ENCODE peak calls at places on chromosomes 13 and 19, in five cellular contexts. One of them, this sample, is unnamed. For H3K9me3, the result is how much of the 10 kb centered on the place peaks cover.

GRCh38 chr13:26219726-26220125 is 2.4 kb downstream of the RNF6 start:
- DNase-seq in IMR-90: peak
- DNase-seq in hepatocyte: no peak
- DNase-seq in CD8-positive, alpha-beta T cell: no peak
- DNase-seq in psoas muscle: no peak
- DNase-seq in this sample: no peak

GRCh38 chr19:17751103-17751911 is at the start of gene FCHO1:
- DNase-seq in CD8-positive, alpha-beta T cell: peak
- DNase-seq in psoas muscle: peak
- DNase-seq in hepatocyte: no peak
- DNase-seq in IMR-90: no peak
- DNase-seq in this sample: peak

GRCh38 chr13:73215807-73216206 is 157.0 kb downstream of the KLF5 start:
- DNase-seq in CD8-positive, alpha-beta T cell: no peak
- DNase-seq in psoas muscle: no peak
- DNase-seq in IMR-90: peak
- DNase-seq in hepatocyte: no peak
- DNase-seq in this sample: no peak

GRCh38 chr19:18464646-18465045 is 26.7 kb upstream of the ISYNA1 start:
- DNase-seq in psoas muscle: peak
- DNase-seq in hepatocyte: peak
- DNase-seq in CD8-positive, alpha-beta T cell: no peak
- DNase-seq in IMR-90: peak
- DNase-seq in this sample: peak

GRCh38 chr13:43285891-43286602 is 262.7 kb downstream of the DNAJC15 start:
- DNase-seq in hepatocyte: no peak
- DNase-seq in IMR-90: peak
- DNase-seq in CD8-positive, alpha-beta T cell: no peak
- DNase-seq in psoas muscle: peak
- DNase-seq in this sample: no peak

GRCh38 chr19:16514383-16515019 is 18.3 kb downstream of the C19orf44 start:
- DNase-seq in psoas muscle: no peak
- DNase-seq in CD8-positive, alpha-beta T cell: no peak
- DNase-seq in IMR-90: no peak
- DNase-seq in hepatocyte: no peak
- DNase-seq in this sample: no peak

GRCh38 chr13:26465514-26465913 is 92.0 kb upstream of the WASF3 start:
- DNase-seq in CD8-positive, alpha-beta T cell: no peak
- DNase-seq in psoas muscle: peak
- DNase-seq in hepatocyte: no peak
- DNase-seq in IMR-90: no peak
- DNase-seq in this sample: no peak

GRCh38 chr19:17311455-17312248 is 2.3 kb downstream of the DDA1 start:
- DNase-seq in psoas muscle: no peak
- DNase-seq in hepatocyte: peak
- DNase-seq in CD8-positive, alpha-beta T cell: no peak
- DNase-seq in IMR-90: peak
- DNase-seq in this sample: no peak

GRCh38 chr13:24022568-24022967 is 125.3 kb upstream of the C1QTNF9B start:
- DNase-seq in CD8-positive, alpha-beta T cell: no peak
- DNase-seq in hepatocyte: no peak
- DNase-seq in psoas muscle: no peak
- DNase-seq in IMR-90: peak
- DNase-seq in this sample: no peak

GRCh38 chr19:28456708-28457320 is 756.1 kb downstream of the UQCRFS1 start:
- DNase-seq in CD8-positive, alpha-beta T cell: no peak
- DNase-seq in hepatocyte: no peak
- DNase-seq in IMR-90: no peak
- DNase-seq in psoas muscle: no peak
- DNase-seq in this sample: no peak

GRCh38 chr19:28456264-28456663 is 756.7 kb downstream of the UQCRFS1 start:
- DNase-seq in psoas muscle: no peak
- DNase-seq in hepatocyte: no peak
- DNase-seq in CD8-positive, alpha-beta T cell: no peak
- DNase-seq in IMR-90: no peak
- DNase-seq in this sample: no peak

GRCh38 chr19:28463493-28464053 is 749.4 kb downstream of the UQCRFS1 start:
- DNase-seq in CD8-positive, alpha-beta T cell: no peak
- DNase-seq in IMR-90: no peak
- DNase-seq in hepatocyte: no peak
- DNase-seq in psoas muscle: no peak
- DNase-seq in this sample: no peak

GRCh38 chr19:28454083-28454482 is 758.9 kb downstream of the UQCRFS1 start:
- DNase-seq in IMR-90: no peak
- DNase-seq in CD8-positive, alpha-beta T cell: no peak
- DNase-seq in psoas muscle: no peak
- DNase-seq in hepatocyte: no peak
- DNase-seq in this sample: no peak

GRCh38 chr19:28457620-28458019 is 755.3 kb downstream of the UQCRFS1 start:
- DNase-seq in CD8-positive, alpha-beta T cell: no peak
- DNase-seq in IMR-90: no peak
- DNase-seq in hepatocyte: no peak
- DNase-seq in psoas muscle: no peak
- DNase-seq in this sample: no peak
- TF ChIP-seq CTCF in CD8-positive, alpha-beta T cell: no peak
- TF ChIP-seq CTCF in IMR-90: no peak
- TF ChIP-seq CTCF in hepatocyte: no peak
- TF ChIP-seq CTCF in psoas muscle: no peak
- TF ChIP-seq CTCF in this sample: no peak

GRCh38 chr19:56837492-56837891 is 3.0 kb downstream of the PEG3 start:
- DNase-seq in hepatocyte: no peak
- DNase-seq in IMR-90: no peak
- DNase-seq in CD8-positive, alpha-beta T cell: no peak
- DNase-seq in psoas muscle: peak
- DNase-seq in this sample: peak
- H3K9me3 ChIP-seq in hepatocyte: under half
- H3K9me3 ChIP-seq in IMR-90: under half
- H3K9me3 ChIP-seq in CD8-positive, alpha-beta T cell: under half
- H3K9me3 ChIP-seq in psoas muscle: under half
- H3K9me3 ChIP-seq in this sample: under half

GRCh38 chr13:75123428-75123827 is 358.5 kb downstream of the TBC1D4 start:
- DNase-seq in CD8-positive, alpha-beta T cell: no peak
- DNase-seq in IMR-90: no peak
- DNase-seq in hepatocyte: no peak
- DNase-seq in psoas muscle: no peak
- DNase-seq in this sample: no peak

GRCh38 chr13:75132800-75133695 is 348.9 kb downstream of the TBC1D4 start:
- DNase-seq in psoas muscle: no peak
- DNase-seq in IMR-90: no peak
- DNase-seq in hepatocyte: no peak
- DNase-seq in CD8-positive, alpha-beta T cell: no peak
- DNase-seq in this sample: no peak

GRCh38 chr13:75124415-75124814 is 357.6 kb downstream of the TBC1D4 start:
- DNase-seq in hepatocyte: no peak
- DNase-seq in CD8-positive, alpha-beta T cell: no peak
- DNase-seq in psoas muscle: no peak
- DNase-seq in IMR-90: no peak
- DNase-seq in this sample: no peak

DNA sequence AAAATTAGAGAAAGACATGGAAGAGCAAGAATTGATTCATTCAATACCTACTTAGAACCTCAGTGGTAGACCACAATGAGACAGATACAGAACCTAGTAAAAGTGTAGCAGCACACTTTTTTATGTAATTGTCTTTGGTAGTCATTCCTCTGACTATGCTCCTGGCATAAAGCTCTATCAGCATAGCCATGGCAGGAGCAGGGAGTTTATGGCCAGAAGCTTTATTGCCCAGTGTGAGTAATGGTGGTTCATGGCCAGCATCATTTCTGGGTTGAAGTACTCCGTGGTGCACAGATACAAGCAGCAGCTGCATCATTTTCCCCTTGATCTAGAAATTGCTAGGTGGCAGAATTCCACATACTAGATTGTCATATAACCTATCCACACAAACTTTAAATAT is 352.6 kb downstream of the TBC1D4 start:
- DNase-seq in CD8-positive, alpha-beta T cell: no peak
- DNase-seq in IMR-90: no peak
- DNase-seq in psoas muscle: no peak
- DNase-seq in hepatocyte: no peak
- DNase-seq in this sample: no peak
- TF ChIP-seq CTCF in CD8-positive, alpha-beta T cell: no peak
- TF ChIP-seq CTCF in IMR-90: no peak
- TF ChIP-seq CTCF in psoas muscle: no peak
- TF ChIP-seq CTCF in hepatocyte: no peak
- TF ChIP-seq CTCF in this sample: no peak

DNA sequence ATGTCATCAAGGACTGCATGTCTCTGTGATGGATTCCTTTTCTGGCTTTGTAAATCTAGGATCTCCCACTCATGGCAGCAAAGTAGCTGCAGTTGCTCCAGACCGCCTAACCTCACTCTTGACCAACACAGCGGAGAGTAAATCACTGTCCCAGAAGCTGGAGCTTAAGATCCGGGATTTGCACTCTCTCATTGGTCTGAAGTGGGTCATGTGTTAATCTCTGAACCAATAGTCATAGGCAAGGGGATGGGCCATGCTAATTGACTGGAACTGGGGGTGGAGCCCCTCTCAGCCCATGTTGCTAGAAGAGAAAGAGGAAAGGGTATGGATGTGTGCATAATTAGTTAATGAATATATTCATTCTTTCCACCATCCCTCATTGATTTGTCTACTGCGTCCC is 34.0 kb downstream of the VAV1 start:
- DNase-seq in hepatocyte: no peak
- DNase-seq in IMR-90: no peak
- DNase-seq in psoas muscle: no peak
- DNase-seq in CD8-positive, alpha-beta T cell: no peak
- DNase-seq in this sample: no peak
- H3K9me3 ChIP-seq in hepatocyte: under half
- H3K9me3 ChIP-seq in IMR-90: under half
- H3K9me3 ChIP-seq in psoas muscle: under half
- H3K9me3 ChIP-seq in CD8-positive, alpha-beta T cell: under half
- H3K9me3 ChIP-seq in this sample: under half

GRCh38 chr13:113105032-113105993 is at the start of gene F7:
- DNase-seq in IMR-90: peak
- DNase-seq in hepatocyte: peak
- DNase-seq in psoas muscle: no peak
- DNase-seq in CD8-positive, alpha-beta T cell: no peak
- DNase-seq in this sample: peak
- TF ChIP-seq CTCF in IMR-90: no peak
- TF ChIP-seq CTCF in hepatocyte: no peak
- TF ChIP-seq CTCF in psoas muscle: no peak
- TF ChIP-seq CTCF in CD8-positive, alpha-beta T cell: no peak
- TF ChIP-seq CTCF in this sample: no peak

GRCh38 chr19:57905258-57905657 is 11.1 kb downstream of the ZNF417 start:
- DNase-seq in hepatocyte: no peak
- DNase-seq in CD8-positive, alpha-beta T cell: no peak
- DNase-seq in IMR-90: no peak
- DNase-seq in psoas muscle: no peak
- DNase-seq in this sample: no peak

GRCh38 chr19:57903298-57904174 is 12.9 kb downstream of the ZNF417 start:
- DNase-seq in psoas muscle: no peak
- DNase-seq in hepatocyte: peak
- DNase-seq in CD8-positive, alpha-beta T cell: no peak
- DNase-seq in IMR-90: peak
- DNase-seq in this sample: no peak

DNA sequence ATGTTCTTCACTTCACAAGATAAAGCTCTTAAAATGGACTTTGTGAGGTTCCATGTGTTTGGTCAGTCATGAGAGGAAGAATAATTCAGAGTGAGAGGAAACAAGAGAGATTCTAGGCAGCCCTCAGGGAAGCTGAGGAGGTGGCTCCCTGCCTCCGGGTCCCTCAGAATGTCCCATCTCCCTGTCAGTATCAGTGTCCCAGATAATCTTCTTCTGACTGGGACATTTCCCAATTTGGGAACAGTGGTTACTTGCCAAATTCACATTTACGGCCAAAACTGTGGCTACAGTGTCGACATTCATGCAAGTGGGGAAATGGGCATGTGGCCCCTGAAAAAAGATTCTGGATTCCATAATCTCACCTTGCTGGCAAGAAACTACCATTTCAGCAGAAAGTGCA is 9.0 kb downstream of the ZNF417 start:
- DNase-seq in CD8-positive, alpha-beta T cell: no peak
- DNase-seq in psoas muscle: no peak
- DNase-seq in IMR-90: no peak
- DNase-seq in hepatocyte: no peak
- DNase-seq in this sample: no peak
- H3K9me3 ChIP-seq in CD8-positive, alpha-beta T cell: under half
- H3K9me3 ChIP-seq in psoas muscle: under half
- H3K9me3 ChIP-seq in IMR-90: under half
- H3K9me3 ChIP-seq in hepatocyte: under half
- H3K9me3 ChIP-seq in this sample: under half

GRCh38 chr13:98441056-98441676 is 135.7 kb downstream of the STK24 start:
- DNase-seq in CD8-positive, alpha-beta T cell: no peak
- DNase-seq in IMR-90: no peak
- DNase-seq in psoas muscle: no peak
- DNase-seq in hepatocyte: no peak
- DNase-seq in this sample: no peak
- TF ChIP-seq CTCF in CD8-positive, alpha-beta T cell: no peak
- TF ChIP-seq CTCF in IMR-90: no peak
- TF ChIP-seq CTCF in psoas muscle: no peak
- TF ChIP-seq CTCF in hepatocyte: no peak
- TF ChIP-seq CTCF in this sample: no peak

GRCh38 chr13:19157461-19157860 is 24.2 kb downstream of the TUBA3C start:
- DNase-seq in CD8-positive, alpha-beta T cell: no peak
- DNase-seq in psoas muscle: no peak
- DNase-seq in IMR-90: no peak
- DNase-seq in hepatocyte: no peak
- DNase-seq in this sample: no peak
- H3K9me3 ChIP-seq in CD8-positive, alpha-beta T cell: under half
- H3K9me3 ChIP-seq in psoas muscle: under half
- H3K9me3 ChIP-seq in IMR-90: half or more
- H3K9me3 ChIP-seq in hepatocyte: under half
- H3K9me3 ChIP-seq in this sample: under half

This sample was measured in colonic mucosa.